ENCODE peak calls at places on chromosomes 12 and 14, in eight cellular contexts. Z, O, L, Y, D, W, X and J are unnamed samples.

GRCh38 chr12:9115731-9116689 is at the start of gene A2M:
- DNase-seq in Z (peak), O (no peak), L (no peak), Y (peak), D (no peak), W (no peak), X (no peak), J (no peak)

GRCh38 chr12:54384591-54385041 is at the start of gene ZNF385A:
- DNase-seq in Z (no peak), O (no peak), L (no peak), Y (peak), D (no peak), W (no peak), X (no peak), J (no peak)

GRCh38 chr14:22978873-22979671 is 3.3 kb downstream of the AJUBA start:
- DNase-seq in Z (no peak), O (no peak), L (no peak), Y (peak), D (no peak), W (no peak), X (no peak), J (no peak)

GRCh38 chr14:20799955-20800544 is 2.6 kb downstream of the RNASE1 start:
- DNase-seq in Z (no peak), O (no peak), L (no peak), Y (peak), D (no peak), W (peak), X (peak), J (peak)

GRCh38 chr14:22980672-22981089 is 1.7 kb downstream of the AJUBA start:
- DNase-seq in Z (no peak), O (peak), L (no peak), Y (peak), D (no peak), W (peak), X (peak), J (peak)

GRCh38 chr14:92922883-92923743 is at the start of gene CHGA:
- DNase-seq in Z (peak), O (peak), L (no peak), Y (no peak), D (peak), W (peak), X (peak), J (peak)

GRCh38 chr12:56581418-56582145 is 48.5 kb downstream of the BAZ2A start:
- DNase-seq in Z (peak), O (no peak), L (no peak), Y (no peak), D (no peak), W (no peak), X (no peak), J (no peak)

GRCh38 chr14:59107819-59108218 is 80.6 kb upstream of the DAAM1 start:
- DNase-seq in Z (no peak), O (no peak), L (no peak), Y (no peak), D (no peak), W (peak), X (no peak), J (no peak)

GRCh38 chr14:75636100-75636692 is 24.5 kb downstream of the ERG28 start:
- DNase-seq in Z (peak), O (no peak), L (no peak), Y (no peak), D (peak), W (no peak), X (peak), J (peak)

GRCh38 chr14:20606190-20606901 is 15.2 kb upstream of the RNASE12 start:
- DNase-seq in Z (peak), O (no peak), L (no peak), Y (peak), D (peak), W (no peak), X (peak), J (peak)

GRCh38 chr14:35285168-35285990 is 6.8 kb upstream of the PSMA6 start:
- DNase-seq in Z (peak), O (no peak), L (no peak), Y (peak), D (no peak), W (no peak), X (no peak), J (no peak)

GRCh38 chr14:86038401-86038985 is 508.5 kb downstream of the FLRT2 start:
- DNase-seq in Z (peak), O (peak), L (peak), Y (peak), D (peak), W (peak), X (peak), J (peak)

GRCh38 chr14:70036665-70037064 is 152.1 kb downstream of the SLC8A3 start:
- DNase-seq in Z (peak), O (no peak), L (no peak), Y (no peak), D (no peak), W (no peak), X (peak), J (peak)

GRCh38 chr14:74956280-74957072 is 1.1 kb upstream of the PGF start:
- DNase-seq in Z (no peak), O (no peak), L (no peak), Y (no peak), D (no peak), W (no peak), X (no peak), J (peak)

GRCh38 chr12:11500222-11500860 is 105.0 kb upstream of the PRB2 start:
- DNase-seq in Z (peak), O (peak), L (peak), Y (peak), D (peak), W (peak), X (peak), J (peak)